ENCODE peak calls at places on chromosomes 12 and 14, in eight cellular contexts. One of them, this sample, is unnamed.

GRCh38 chr12:44462729-44463128 is 413.4 kb downstream of the NELL2 start:
- DNase-seq in NCI-H1694 treated with DMSO at 0.1 percent for 48 hours: no peak
- DNase-seq in effector CD8-positive, alpha-beta T cell: no peak
- DNase-seq in A172: no peak
- DNase-seq in cerebellar cortex: no peak
- DNase-seq in effector memory CD8-positive, alpha-beta T cell: no peak
- DNase-seq in sciatic nerve: no peak
- DNase-seq in hepatocyte: no peak
- DNase-seq in this sample: no peak

GRCh38 chr14:23113346-23114119 is 5.5 kb downstream of the CEBPE start:
- DNase-seq in NCI-H1694 treated with DMSO at 0.1 percent for 48 hours: no peak
- DNase-seq in effector CD8-positive, alpha-beta T cell: no peak
- DNase-seq in A172: no peak
- DNase-seq in cerebellar cortex: no peak
- DNase-seq in effector memory CD8-positive, alpha-beta T cell: no peak
- DNase-seq in sciatic nerve: no peak
- DNase-seq in hepatocyte: no peak
- DNase-seq in this sample: no peak

GRCh38 chr12:106758349-106758951 is 16.0 kb upstream of the RIC8B start:
- DNase-seq in NCI-H1694 treated with DMSO at 0.1 percent for 48 hours: no peak
- DNase-seq in effector CD8-positive, alpha-beta T cell: no peak
- DNase-seq in A172: no peak
- DNase-seq in cerebellar cortex: no peak
- DNase-seq in effector memory CD8-positive, alpha-beta T cell: no peak
- DNase-seq in sciatic nerve: no peak
- DNase-seq in hepatocyte: no peak
- DNase-seq in this sample: no peak

GRCh38 chr14:64232095-64232830 is 61.9 kb downstream of the ESR2 start:
- DNase-seq in NCI-H1694 treated with DMSO at 0.1 percent for 48 hours: peak
- DNase-seq in effector CD8-positive, alpha-beta T cell: no peak
- DNase-seq in A172: peak
- DNase-seq in cerebellar cortex: no peak
- DNase-seq in effector memory CD8-positive, alpha-beta T cell: no peak
- DNase-seq in sciatic nerve: no peak
- DNase-seq in hepatocyte: no peak
- DNase-seq in this sample: no peak

GRCh38 chr12:122031342-122032216 is 9.9 kb downstream of the BCL7A start:
- DNase-seq in NCI-H1694 treated with DMSO at 0.1 percent for 48 hours: peak
- DNase-seq in effector CD8-positive, alpha-beta T cell: peak
- DNase-seq in A172: peak
- DNase-seq in cerebellar cortex: peak
- DNase-seq in effector memory CD8-positive, alpha-beta T cell: no peak
- DNase-seq in sciatic nerve: peak
- DNase-seq in hepatocyte: peak
- DNase-seq in this sample: peak

GRCh38 chr14:30681752-30682355 is 59.7 kb downstream of the SCFD1 start:
- DNase-seq in NCI-H1694 treated with DMSO at 0.1 percent for 48 hours: peak
- DNase-seq in effector CD8-positive, alpha-beta T cell: no peak
- DNase-seq in A172: peak
- DNase-seq in cerebellar cortex: no peak
- DNase-seq in effector memory CD8-positive, alpha-beta T cell: no peak
- DNase-seq in sciatic nerve: no peak
- DNase-seq in hepatocyte: peak
- DNase-seq in this sample: no peak

GRCh38 chr14:43647302-43647701 is 859.8 kb downstream of the FSCB start:
- DNase-seq in NCI-H1694 treated with DMSO at 0.1 percent for 48 hours: no peak
- DNase-seq in effector CD8-positive, alpha-beta T cell: no peak
- DNase-seq in A172: no peak
- DNase-seq in cerebellar cortex: no peak
- DNase-seq in effector memory CD8-positive, alpha-beta T cell: no peak
- DNase-seq in sciatic nerve: no peak
- DNase-seq in hepatocyte: peak
- DNase-seq in this sample: no peak

GRCh38 chr12:77062846-77063461 is 2.4 kb downstream of the E2F7 start:
- DNase-seq in NCI-H1694 treated with DMSO at 0.1 percent for 48 hours: no peak
- DNase-seq in effector CD8-positive, alpha-beta T cell: no peak
- DNase-seq in A172: peak
- DNase-seq in cerebellar cortex: no peak
- DNase-seq in effector memory CD8-positive, alpha-beta T cell: no peak
- DNase-seq in sciatic nerve: no peak
- DNase-seq in hepatocyte: peak
- DNase-seq in this sample: no peak

GRCh38 chr12:2410490-2410889 is 357.7 kb downstream of the CACNA1C start:
- DNase-seq in NCI-H1694 treated with DMSO at 0.1 percent for 48 hours: no peak
- DNase-seq in effector CD8-positive, alpha-beta T cell: no peak
- DNase-seq in A172: no peak
- DNase-seq in cerebellar cortex: no peak
- DNase-seq in effector memory CD8-positive, alpha-beta T cell: no peak
- DNase-seq in sciatic nerve: peak
- DNase-seq in hepatocyte: no peak
- DNase-seq in this sample: no peak

GRCh38 chr14:94922595-94923239 is 152.8 kb upstream of the GSC start:
- DNase-seq in NCI-H1694 treated with DMSO at 0.1 percent for 48 hours: no peak
- DNase-seq in effector CD8-positive, alpha-beta T cell: no peak
- DNase-seq in A172: no peak
- DNase-seq in cerebellar cortex: no peak
- DNase-seq in effector memory CD8-positive, alpha-beta T cell: no peak
- DNase-seq in sciatic nerve: no peak
- DNase-seq in hepatocyte: no peak
- DNase-seq in this sample: no peak

GRCh38 chr14:54893151-54893760 is 9.4 kb downstream of the GCH1 start:
- DNase-seq in NCI-H1694 treated with DMSO at 0.1 percent for 48 hours: peak
- DNase-seq in effector CD8-positive, alpha-beta T cell: no peak
- DNase-seq in A172: peak
- DNase-seq in cerebellar cortex: peak
- DNase-seq in effector memory CD8-positive, alpha-beta T cell: no peak
- DNase-seq in sciatic nerve: no peak
- DNase-seq in hepatocyte: peak
- DNase-seq in this sample: peak

GRCh38 chr12:27142102-27142721 is 59.8 kb upstream of the C12orf71 start:
- DNase-seq in NCI-H1694 treated with DMSO at 0.1 percent for 48 hours: peak
- DNase-seq in effector CD8-positive, alpha-beta T cell: no peak
- DNase-seq in A172: peak
- DNase-seq in cerebellar cortex: peak
- DNase-seq in effector memory CD8-positive, alpha-beta T cell: peak
- DNase-seq in sciatic nerve: peak
- DNase-seq in hepatocyte: peak
- DNase-seq in this sample: peak

GRCh38 chr12:131133015-131133905 is 179.6 kb downstream of the ADGRD1 start:
- DNase-seq in NCI-H1694 treated with DMSO at 0.1 percent for 48 hours: no peak
- DNase-seq in effector CD8-positive, alpha-beta T cell: no peak
- DNase-seq in A172: no peak
- DNase-seq in cerebellar cortex: no peak
- DNase-seq in effector memory CD8-positive, alpha-beta T cell: no peak
- DNase-seq in sciatic nerve: no peak
- DNase-seq in hepatocyte: no peak
- DNase-seq in this sample: no peak

GRCh38 chr14:79596531-79596930 is 614.8 kb downstream of the DIO2 start:
- DNase-seq in NCI-H1694 treated with DMSO at 0.1 percent for 48 hours: no peak
- DNase-seq in effector CD8-positive, alpha-beta T cell: no peak
- DNase-seq in A172: peak
- DNase-seq in cerebellar cortex: no peak
- DNase-seq in effector memory CD8-positive, alpha-beta T cell: no peak
- DNase-seq in sciatic nerve: no peak
- DNase-seq in hepatocyte: peak
- DNase-seq in this sample: no peak

GRCh38 chr12:71335668-71336257 is 103.8 kb upstream of the LGR5 start:
- DNase-seq in NCI-H1694 treated with DMSO at 0.1 percent for 48 hours: no peak
- DNase-seq in effector CD8-positive, alpha-beta T cell: no peak
- DNase-seq in A172: no peak
- DNase-seq in cerebellar cortex: no peak
- DNase-seq in effector memory CD8-positive, alpha-beta T cell: no peak
- DNase-seq in sciatic nerve: no peak
- DNase-seq in hepatocyte: no peak
- DNase-seq in this sample: no peak

GRCh38 chr14:102891111-102891510 is 31.4 kb upstream of the AMN start:
- DNase-seq in NCI-H1694 treated with DMSO at 0.1 percent for 48 hours: no peak
- DNase-seq in effector CD8-positive, alpha-beta T cell: no peak
- DNase-seq in A172: no peak
- DNase-seq in cerebellar cortex: no peak
- DNase-seq in effector memory CD8-positive, alpha-beta T cell: no peak
- DNase-seq in sciatic nerve: no peak
- DNase-seq in hepatocyte: no peak
- DNase-seq in this sample: no peak

GRCh38 chr12:6056406-6057211 is 67.9 kb downstream of the VWF start:
- DNase-seq in NCI-H1694 treated with DMSO at 0.1 percent for 48 hours: peak
- DNase-seq in effector CD8-positive, alpha-beta T cell: peak
- DNase-seq in A172: no peak
- DNase-seq in cerebellar cortex: peak
- DNase-seq in effector memory CD8-positive, alpha-beta T cell: no peak
- DNase-seq in sciatic nerve: no peak
- DNase-seq in hepatocyte: no peak
- DNase-seq in this sample: peak